ENCODE peak calls at places on chromosome 3, in four cellular contexts. K is transverse colon, A is H1, Z is GM12878. M is an unnamed sample.

GRCh38 chr3:134754768-134755559 is 40.1 kb upstream of the EPHB1 start:
- DNase-seq in Z (no peak), A (peak; percentile 19), K (peak; percentile 11), M (peak; percentile 66)

GRCh38 chr3:115789480-115789879 is 166.2 kb downstream of the GAP43 start:
- DNase-seq in K (no peak), Z (no peak), A (no peak), M (no peak)

GRCh38 chr3:186442162-186442561 is 80.1 kb upstream of the DGKG start:
- DNase-seq in K (no peak), A (no peak), Z (no peak), M (no peak)

GRCh38 chr3:72999971-73000370 is 3.4 kb downstream of the PPP4R2 start:
- DNase-seq in A (no peak), K (no peak), Z (no peak), M (no peak)

GRCh38 chr3:30502051-30502741 is 104.2 kb upstream of the TGFBR2 start:
- DNase-seq in A (no peak), K (no peak), Z (no peak), M (no peak)

GRCh38 chr3:143601738-143602480 is 246.4 kb downstream of the SLC9A9 start:
- DNase-seq in A (no peak), Z (no peak), K (no peak), M (peak; percentile 88)

GRCh38 chr3:189563841-189564563 is 67.2 kb upstream of the TP63 start:
- DNase-seq in A (no peak), Z (peak; percentile 82), K (no peak), M (no peak)

GRCh38 chr3:183548262-183548769 is 7.2 kb downstream of the KLHL6 start:
- DNase-seq in K (no peak), A (peak; percentile 46), Z (no peak), M (no peak)

DNA sequence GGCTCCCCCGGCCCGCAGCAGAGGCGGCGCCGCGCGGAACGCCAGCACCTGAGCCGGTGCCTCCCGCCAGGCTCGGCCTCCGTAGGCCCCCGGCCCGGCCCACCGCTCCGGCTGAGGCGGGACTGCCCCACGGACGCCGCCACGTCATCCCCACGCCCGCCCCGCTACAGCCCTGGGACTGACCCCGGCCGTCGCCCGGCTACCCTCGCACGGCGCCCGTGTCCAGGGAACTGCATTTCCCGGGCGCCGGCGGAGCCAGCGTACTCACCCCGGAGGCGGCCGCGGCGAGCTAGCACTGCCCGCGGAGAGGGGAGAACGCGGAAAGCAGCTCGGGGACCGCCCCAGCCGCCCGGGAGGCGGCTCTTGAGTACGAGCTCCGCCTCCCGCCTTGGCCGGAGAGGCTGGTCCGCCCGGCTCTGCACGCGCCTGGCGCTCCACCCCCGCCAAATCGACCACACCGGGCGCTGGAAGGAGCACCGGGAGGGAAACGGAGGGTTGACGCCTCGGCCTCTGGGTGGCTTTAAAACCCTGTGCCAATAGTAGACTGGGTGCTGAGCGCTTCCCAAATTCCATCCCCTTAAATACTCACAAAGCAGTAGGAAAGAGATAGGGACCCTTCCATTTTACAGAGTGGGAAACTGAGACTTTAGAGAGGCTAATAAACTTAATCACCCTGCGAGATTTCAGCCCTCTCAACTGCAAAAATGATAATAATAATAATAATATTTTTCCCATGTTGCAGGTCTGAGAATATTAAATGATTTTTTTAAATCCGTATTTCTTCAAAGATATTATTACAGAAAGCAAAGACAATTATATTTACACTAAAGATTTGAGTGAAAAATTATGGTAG is at the start of gene B4GALT4:
- DNase-seq in A (peak; percentile 70), K (peak; percentile 93), Z (no peak), M (peak; percentile 91)
- TF ChIP-seq POLR2A in A (peak; percentile 77), K (peak; percentile 96), Z (peak; percentile 98), M (peak; percentile 96)

DNA sequence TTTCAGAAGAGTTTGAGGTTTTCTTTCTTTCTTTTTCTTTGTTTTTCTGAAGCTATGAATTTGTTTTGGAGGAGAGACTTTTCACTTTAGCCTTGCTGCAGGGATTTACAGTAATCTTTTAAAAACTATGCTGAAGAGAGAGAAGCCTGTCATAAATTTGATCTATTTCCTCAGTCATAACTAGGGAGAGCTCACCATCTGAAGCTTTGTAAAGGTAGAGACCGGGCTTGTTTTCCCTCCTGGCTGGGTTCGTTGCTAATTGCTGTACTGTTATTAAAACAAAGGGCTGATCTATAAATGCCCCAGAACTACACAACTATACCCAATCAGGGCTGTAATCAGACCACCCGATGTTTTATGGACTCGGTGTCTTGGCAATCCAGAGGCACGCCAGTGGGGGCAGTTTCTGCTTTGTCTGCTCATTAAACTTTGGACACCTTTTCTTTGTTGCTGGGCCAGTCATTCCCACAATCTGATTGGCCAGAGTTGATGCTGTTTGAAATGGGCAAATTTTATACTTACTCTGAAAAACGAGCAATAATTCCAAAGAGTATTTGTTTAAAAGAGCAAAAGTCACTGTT is 164.3 kb downstream of the CACNA1D start:
- DNase-seq in Z (no peak), K (peak; percentile 12), A (no peak), M (no peak)
- H3K9me3 ChIP-seq in Z (peaks cover 4% of the 10 kb centered on the region), K (no peaks in the 10 kb centered on the region), A (peaks cover 5% of the 10 kb centered on the region), M (no peaks in the 10 kb centered on the region)

DNA sequence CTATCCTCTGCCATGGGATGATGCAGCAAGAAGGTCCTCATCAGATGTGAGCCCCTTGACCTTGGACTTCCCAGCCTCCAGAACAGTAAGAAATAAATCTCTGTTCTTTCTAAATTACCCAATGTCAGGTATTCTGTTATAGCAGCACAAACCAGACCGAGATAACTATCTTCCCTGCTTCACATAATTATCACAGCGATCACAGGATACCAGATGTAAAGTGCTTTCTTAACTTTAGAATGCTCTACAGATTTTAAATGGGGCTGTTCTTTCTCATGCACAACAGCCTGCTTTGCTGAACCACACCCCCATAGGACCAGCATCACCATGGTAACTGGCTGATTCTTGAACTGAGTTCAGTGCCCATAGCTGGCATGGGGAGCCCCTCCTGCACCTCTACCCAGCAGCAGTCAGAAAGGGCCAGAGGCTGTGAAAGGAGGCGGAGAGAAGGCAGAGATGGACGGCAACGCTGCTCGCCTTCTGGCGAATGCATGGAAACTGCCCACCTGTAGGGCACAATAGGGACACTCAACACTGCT is 7.8 kb downstream of the CD80 start:
- DNase-seq in Z (no peak), K (no peak), A (no peak), M (no peak)
- TF ChIP-seq POLR2A in Z (peak; percentile 70), K (no peak), A (no peak), M (no peak)

GRCh38 chr3:166367947-166368533 is 530.8 kb upstream of the BCHE start:
- DNase-seq in K (no peak), A (no peak), Z (no peak), M (no peak)
- H3K9me3 ChIP-seq in K (no peaks in the 10 kb centered on the region), A (peaks cover 3% of the 10 kb centered on the region), Z (no peaks in the 10 kb centered on the region), M (no peaks in the 10 kb centered on the region)